ENCODE peak calls at places on chromosomes 5 and 9, in nine cellular contexts. R is NCI-H345; H is AG08395; F is sciatic nerve; W is stimulated activated CD4-positive, alpha-beta T cell treated with anti-CD3 and anti-CD28 coated beads, Interleukin-4, amount 100 ng/mL, for 48 hours; L is T-cell; I is amygdala; Z is activated naive CD8-positive, alpha-beta T cell treated with anti-CD3 and anti-CD28 coated beads, Interleukin-2, amount 10 ng/mL, durations not matched to agents 7 days and 5 days; C is SW480. A is an unnamed sample.

GRCh38 chr5:130168211-130168610 is 263.9 kb downstream of the CHSY3 start:
- DNase-seq in R (no peak), H (no peak), F (no peak), W (no peak), L (no peak), I (no peak), Z (no peak), C (no peak), A (no peak)

GRCh38 chr9:114417511-114417910 is 29.7 kb upstream of the AKNA start:
- DNase-seq in R (no peak), H (peak; percentile 81), F (no peak), W (no peak), L (no peak), I (no peak), Z (no peak), C (no peak), A (no peak)

GRCh38 chr5:177446184-177447065 is at the start of gene PRR7:
- DNase-seq in R (peak; percentile 81), H (peak; percentile 88), F (no peak), W (peak; percentile 56), L (peak; percentile 80), I (no peak), Z (peak; percentile 89), C (peak; percentile 76), A (peak; percentile 37)

GRCh38 chr9:92165472-92165871 is 50.3 kb upstream of the SPTLC1 start:
- DNase-seq in R (no peak), H (no peak), F (no peak), W (no peak), L (no peak), I (no peak), Z (no peak), C (no peak), A (no peak)

GRCh38 chr5:61151893-61152292 is 10.4 kb downstream of the SMIM15 start:
- DNase-seq in R (no peak), H (no peak), F (no peak), W (no peak), L (no peak), I (no peak), Z (no peak), C (no peak), A (no peak)

GRCh38 chr5:169272731-169273401 is 28.1 kb downstream of the SLIT3 start:
- DNase-seq in R (peak; percentile 69), H (no peak), F (no peak), W (no peak), L (no peak), I (no peak), Z (no peak), C (no peak), A (no peak)

GRCh38 chr5:115968770-115969169 is 6.5 kb downstream of the LVRN start:
- DNase-seq in R (no peak), H (no peak), F (no peak), W (no peak), L (no peak), I (no peak), Z (no peak), C (no peak), A (no peak)

GRCh38 chr5:105752801-105753200 is 1917.9 kb downstream of the EFNA5 start:
- DNase-seq in R (no peak), H (no peak), F (no peak), W (no peak), L (no peak), I (no peak), Z (no peak), C (no peak), A (no peak)

GRCh38 chr5:78527054-78527884 is 121.3 kb downstream of the LHFPL2 start:
- DNase-seq in R (no peak), H (peak; percentile 84), F (no peak), W (no peak), L (no peak), I (no peak), Z (no peak), C (no peak), A (no peak)

GRCh38 chr5:29811914-29812679 is 1381.4 kb upstream of the CDH6 start:
- DNase-seq in R (no peak), H (peak; percentile 1), F (no peak), W (no peak), L (no peak), I (no peak), Z (no peak), C (no peak), A (no peak)

GRCh38 chr5:86880785-86881492 is 263.2 kb downstream of the COX7C start:
- DNase-seq in R (peak; percentile 65), H (peak; percentile 83), F (peak; percentile 55), W (peak; percentile 1), L (peak; percentile 15), I (peak; percentile 23), Z (no peak), C (peak; percentile 80), A (peak; percentile 68)

GRCh38 chr5:124401247-124402143 is 344.9 kb downstream of the ZNF608 start:
- DNase-seq in R (no peak), H (no peak), F (no peak), W (no peak), L (no peak), I (no peak), Z (no peak), C (no peak), A (no peak)

GRCh38 chr5:174583071-174583470 is 141.3 kb upstream of the MSX2 start:
- DNase-seq in R (no peak), H (no peak), F (no peak), W (no peak), L (no peak), I (no peak), Z (no peak), C (no peak), A (no peak)

GRCh38 chr5:35183243-35183955 is 46.9 kb downstream of the PRLR start:
- DNase-seq in R (no peak), H (peak; percentile 59), F (peak; percentile 65), W (peak; percentile 6), L (no peak), I (no peak), Z (no peak), C (peak; percentile 61), A (no peak)

GRCh38 chr5:9621379-9621903 is 8.7 kb downstream of the TAS2R1 start:
- DNase-seq in R (no peak), H (no peak), F (no peak), W (no peak), L (no peak), I (no peak), Z (no peak), C (no peak), A (no peak)

GRCh38 chr5:145917288-145917687 is 19.1 kb upstream of the SH3RF2 start:
- DNase-seq in R (no peak), H (no peak), F (no peak), W (no peak), L (no peak), I (no peak), Z (no peak), C (no peak), A (no peak)

GRCh38 chr5:36217591-36217990 is 24.1 kb downstream of the NADK2 start:
- DNase-seq in R (no peak), H (no peak), F (no peak), W (no peak), L (no peak), I (no peak), Z (no peak), C (no peak), A (no peak)

GRCh38 chr5:137037848-137038247 is 461.3 kb downstream of the SPOCK1 start:
- DNase-seq in R (no peak), H (no peak), F (no peak), W (no peak), L (no peak), I (no peak), Z (no peak), C (no peak), A (no peak)

GRCh38 chr5:54753034-54753433 is 232.4 kb downstream of the ESM1 start:
- DNase-seq in R (no peak), H (peak; percentile 57), F (no peak), W (no peak), L (no peak), I (no peak), Z (no peak), C (no peak), A (no peak)

GRCh38 chr5:66198837-66199236 is 54.7 kb downstream of the SREK1 start:
- DNase-seq in R (no peak), H (no peak), F (no peak), W (no peak), L (no peak), I (no peak), Z (no peak), C (no peak), A (no peak)

GRCh38 chr5:21680661-21681060 is 1172.5 kb downstream of the CDH12 start:
- DNase-seq in R (no peak), H (no peak), F (no peak), W (no peak), L (no peak), I (no peak), Z (no peak), C (no peak), A (no peak)

GRCh38 chr9:86589273-86589672 is 235.1 kb upstream of the TUT7 start:
- DNase-seq in R (no peak), H (no peak), F (no peak), W (no peak), L (no peak), I (no peak), Z (no peak), C (no peak), A (no peak)

GRCh38 chr9:130756460-130757152 is 63.0 kb downstream of the EXOSC2 start:
- DNase-seq in R (no peak), H (no peak), F (no peak), W (no peak), L (no peak), I (no peak), Z (no peak), C (no peak), A (no peak)

GRCh38 chr9:6783753-6784152 is 26.0 kb downstream of the KDM4C start:
- DNase-seq in R (no peak), H (no peak), F (no peak), W (no peak), L (no peak), I (no peak), Z (no peak), C (no peak), A (no peak)

GRCh38 chr9:129814432-129815223 is 9.3 kb downstream of the TOR1A start:
- DNase-seq in R (no peak), H (no peak), F (no peak), W (no peak), L (no peak), I (no peak), Z (no peak), C (no peak), A (no peak)

A was measured in nucleus accumbens.